ENCODE peak calls at places on chromosomes 12 and 14, in four cellular contexts. F is left lung, N is mesenchymal stem cell, W is tibial nerve. O is an unnamed sample.
A peak's percentile ranks its signal among the peaks of the same experiment; 100 is the strongest.

GRCh38 chr14:81219821-81220487 is 805 bp downstream of the GTF2A1 start:
- DNase-seq in N (no peak), W (no peak), F (peak; percentile 40), O (peak; percentile 7)

GRCh38 chr12:4962539-4963486 is 53.1 kb downstream of the KCNA1 start:
- DNase-seq in W (no peak), N (no peak), F (no peak), O (peak; percentile 57)

GRCh38 chr12:105922670-105923102 is 216.1 kb downstream of the NUAK1 start:
- DNase-seq in F (no peak), W (no peak), N (peak; percentile 84), O (peak; percentile 50)

GRCh38 chr12:111368291-111368683 is 608 bp downstream of the PHETA1 start:
- DNase-seq in W (no peak), F (no peak), N (peak; percentile 24), O (peak; percentile 9)

GRCh38 chr12:67876305-67876915 is 112.8 kb upstream of the IFNG-AS1 start:
- DNase-seq in W (no peak), F (no peak), N (no peak), O (no peak)

GRCh38 chr12:1479645-1480044 is 114.7 kb downstream of the FBXL14 start:
- DNase-seq in F (no peak), W (no peak), N (no peak), O (no peak)

GRCh38 chr12:105899589-105899988 is 239.2 kb downstream of the NUAK1 start:
- DNase-seq in N (no peak), F (no peak), W (no peak), O (no peak)

GRCh38 chr14:92929689-92930608 is 7.0 kb downstream of the CHGA start:
- DNase-seq in W (no peak), F (no peak), N (no peak), O (no peak)

GRCh38 chr14:68191567-68192321 is 372.2 kb downstream of the RAD51B start:
- DNase-seq in N (peak; percentile 57), F (no peak), W (no peak), O (no peak)

GRCh38 chr12:41956353-41956752 is 188.3 kb downstream of the GXYLT1 start:
- DNase-seq in N (no peak), F (no peak), W (no peak), O (no peak)

GRCh38 chr12:19273482-19274330 is 144.2 kb downstream of the PLEKHA5 start:
- DNase-seq in F (peak; percentile 64), W (peak; percentile 45), N (peak; percentile 97), O (peak; percentile 87)

GRCh38 chr14:91225025-91225424 is 19.5 kb downstream of the GPR68 start:
- DNase-seq in N (peak; percentile 34), W (no peak), F (no peak), O (no peak)

GRCh38 chr12:9509464-9510166 is 98.1 kb downstream of the KLRB1 start:
- DNase-seq in W (no peak), N (no peak), F (no peak), O (peak; percentile 50)

GRCh38 chr12:71438670-71439361 is 782 bp upstream of the LGR5 start:
- DNase-seq in F (no peak), W (no peak), N (peak; percentile 42), O (no peak)

GRCh38 chr12:103519632-103520031 is 23.9 kb upstream of the C12orf42 start:
- DNase-seq in W (no peak), F (no peak), N (no peak), O (no peak)

GRCh38 chr12:122886851-122887816 is 8.8 kb downstream of the VPS37B start:
- DNase-seq in W (no peak), F (no peak), N (peak; percentile 72), O (peak; percentile 48)

GRCh38 chr14:88384653-88385205 is 728 bp upstream of the SPATA7 start:
- DNase-seq in N (peak; percentile 19), F (no peak), W (peak; percentile 41), O (no peak)

GRCh38 chr14:22047105-22047504 is 373.5 kb upstream of the OR4E1 start:
- DNase-seq in F (no peak), N (no peak), W (no peak), O (no peak)

GRCh38 chr12:112167728-112168525 is 42.6 kb downstream of the TRAFD1 start:
- DNase-seq in N (no peak), W (no peak), F (no peak), O (no peak)

GRCh38 chr14:51566831-51567582 is 84.7 kb upstream of the FRMD6 start:
- DNase-seq in F (no peak), N (no peak), W (no peak), O (no peak)

GRCh38 chr14:30840086-30840779 is 34.1 kb upstream of the COCH start:
- DNase-seq in N (no peak), F (no peak), W (no peak), O (no peak)
- H3K4me3 ChIP-seq in N (no peak overlapping the region), F (no peak overlapping the region), W (no peak overlapping the region), O (no peak overlapping the region)

DNA sequence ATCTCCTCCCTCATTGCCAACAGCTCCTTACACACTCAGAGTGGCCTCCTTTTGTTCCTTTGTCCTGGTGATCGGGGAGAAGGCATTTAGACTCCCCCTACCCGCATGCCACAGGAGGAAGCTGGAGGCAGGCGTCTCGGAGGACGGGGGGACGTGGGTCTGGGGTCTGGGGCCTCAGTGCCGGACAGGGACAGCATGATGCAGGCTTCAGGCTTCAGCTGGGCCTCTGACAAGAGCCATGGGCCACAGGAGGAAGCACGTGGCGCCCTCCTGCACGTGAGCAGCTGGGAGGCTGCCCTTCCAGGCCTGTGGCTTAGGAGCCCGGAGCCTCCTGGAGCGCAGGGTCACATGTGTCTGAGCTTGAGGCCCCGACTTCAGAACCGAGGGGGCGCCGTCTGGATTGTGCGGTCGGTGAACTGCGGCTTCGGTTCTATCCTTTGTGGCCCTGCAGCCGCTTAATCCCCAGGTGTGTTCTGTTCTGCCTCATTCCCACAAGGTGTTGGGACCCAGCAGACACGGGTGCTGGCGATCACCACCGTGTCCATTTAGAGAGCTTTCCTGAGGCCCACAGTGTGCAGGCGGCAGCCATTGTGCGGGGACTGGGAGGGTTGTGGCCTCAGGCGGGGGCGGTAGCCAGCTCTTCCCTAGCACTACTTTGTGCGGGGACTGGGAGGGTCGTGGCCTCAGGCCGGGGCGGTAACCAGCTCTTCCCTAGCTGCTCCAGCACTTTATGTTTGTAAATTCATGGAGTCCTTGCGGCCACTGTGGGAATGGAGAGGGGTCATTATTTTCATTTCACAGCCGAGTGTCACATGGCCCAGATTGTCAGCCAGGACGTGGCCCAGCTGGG is 150.1 kb downstream of the ADGRD1 start:
- DNase-seq in N (no peak), F (peak; percentile 25), W (no peak), O (no peak)
- H3K9me3 ChIP-seq in N (no peaks in the 10 kb centered on the region), F (no peaks in the 10 kb centered on the region), W (no peaks in the 10 kb centered on the region), O (no peaks in the 10 kb centered on the region)

GRCh38 chr14:103696027-103696402 is 19.2 kb downstream of the XRCC3 start:
- DNase-seq in N (no peak), F (peak; percentile 30), W (no peak), O (no peak)
- H3K36me3 ChIP-seq in N (peaks cover 71% of the 10 kb centered on the region), F (peaks cover 92% of the 10 kb centered on the region), W (peaks cover 4% of the 10 kb centered on the region), O (peaks cover 11% of the 10 kb centered on the region)

GRCh38 chr12:3753549-3754284 is 808 bp upstream of the CRACR2A start:
- DNase-seq in F (no peak), N (peak; percentile 1), W (peak; percentile 45), O (peak; percentile 33)
- H3K4me3 ChIP-seq in F (peak overlapping the region; percentile 55), N (no peak overlapping the region), W (peak overlapping the region; percentile 30), O (peak overlapping the region; percentile 65)

DNA sequence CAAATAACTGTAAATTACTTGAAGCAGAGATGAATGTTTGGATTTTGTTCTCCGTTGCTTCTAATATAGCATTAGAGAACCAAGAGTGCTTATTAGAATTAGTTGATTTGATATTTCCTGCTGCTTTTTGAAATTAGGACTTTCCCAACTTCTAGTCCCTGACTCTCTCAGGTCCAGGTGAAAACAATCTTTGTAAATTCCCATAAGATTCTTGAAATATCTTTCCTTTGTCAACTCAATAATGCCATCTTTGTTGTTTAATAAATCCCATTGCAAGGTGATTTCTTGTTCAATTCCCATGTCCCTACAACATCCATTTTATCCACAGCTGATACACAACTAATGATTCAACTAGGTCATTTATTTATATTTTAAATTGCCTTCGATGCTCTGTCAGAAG is at the start of gene OR4K2:
- DNase-seq in F (no peak), N (no peak), W (no peak), O (no peak)
- H3K9me3 ChIP-seq in F (no peaks in the 10 kb centered on the region), N (no peaks in the 10 kb centered on the region), W (peaks cover 4% of the 10 kb centered on the region), O (no peaks in the 10 kb centered on the region)

GRCh38 chr12:27467641-27468040 is 21.1 kb downstream of the SMCO2 start:
- DNase-seq in N (no peak), F (no peak), W (no peak), O (no peak)
- H3K36me3 ChIP-seq in N (no peaks in the 10 kb centered on the region), F (no peaks in the 10 kb centered on the region), W (no peaks in the 10 kb centered on the region), O (no peaks in the 10 kb centered on the region)

O was measured in MG63.